ENCODE peak calls at places on chromosomes 3 and 15, in seven cellular contexts. S, R, I, L, T, M and O are unnamed samples. For H3K36me3, the result is how much of the 10 kb centered on the place peaks cover.

GRCh38 chr3:191068946-191069813 is 129.9 kb upstream of the OSTN start:
- DNase-seq in I (no peak), T (peak), S (no peak), M (peak), L (peak), R (no peak), O (no peak)

GRCh38 chr3:132788299-132788698 is 66.1 kb upstream of the NPHP3 start:
- DNase-seq in T (peak), R (no peak), L (no peak), S (peak), I (peak), M (peak), O (no peak)

GRCh38 chr3:63872135-63872924 is 8.7 kb downstream of the ATXN7 start:
- DNase-seq in T (peak), I (no peak), R (no peak), S (peak), L (peak), M (peak), O (no peak)

GRCh38 chr15:40843885-40844542 is at the start of gene SPINT1:
- DNase-seq in S (no peak), R (no peak), T (peak), I (peak), M (peak), L (peak), O (peak)

GRCh38 chr15:52735231-52736089 is 54.7 kb downstream of the ONECUT1 start:
- DNase-seq in M (peak), T (peak), R (peak), S (peak), I (peak), L (peak), O (peak)

GRCh38 chr3:7957024-7957423 is 544.6 kb upstream of the LMCD1 start:
- DNase-seq in M (no peak), I (no peak), T (no peak), L (no peak), S (no peak), R (no peak), O (no peak)

GRCh38 chr3:149415484-149415883 is 38.0 kb upstream of the TM4SF1 start:
- DNase-seq in S (no peak), M (no peak), I (no peak), R (no peak), L (no peak), T (no peak), O (no peak)

GRCh38 chr3:63400259-63400860 is 122.3 kb downstream of the SYNPR start:
- DNase-seq in R (no peak), I (peak), T (peak), L (no peak), S (peak), M (peak), O (no peak)

GRCh38 chr3:133992951-133993595 is 36.7 kb downstream of the SLCO2A1 start:
- DNase-seq in T (no peak), M (no peak), S (peak), L (no peak), R (no peak), I (no peak), O (no peak)

GRCh38 chr15:53434174-53434678 is 325.2 kb downstream of the WDR72 start:
- DNase-seq in R (peak), T (no peak), M (no peak), L (no peak), S (no peak), I (no peak), O (no peak)

GRCh38 chr15:84949043-84949442 is 32.6 kb upstream of the PDE8A start:
- DNase-seq in R (no peak), T (peak), M (no peak), I (no peak), L (no peak), S (peak), O (no peak)

GRCh38 chr15:31732695-31733094 is 297.6 kb upstream of the CHRNA7 start:
- DNase-seq in R (no peak), L (no peak), T (no peak), S (no peak), I (no peak), M (no peak), O (no peak)

GRCh38 chr3:73813291-73813977 is 188.7 kb upstream of the PDZRN3 start:
- DNase-seq in M (no peak), I (peak), L (no peak), R (no peak), S (peak), T (peak), O (no peak)

GRCh38 chr3:8854656-8855055 is 85.2 kb upstream of the OXTR start:
- DNase-seq in L (no peak), I (no peak), T (peak), S (no peak), R (no peak), M (no peak), O (no peak)

GRCh38 chr3:195160257-195160898 is 110.6 kb downstream of the XXYLT1 start:
- DNase-seq in I (peak), R (peak), M (peak), S (peak), L (no peak), T (peak), O (no peak)

GRCh38 chr3:172171396-172172075 is 132.2 kb downstream of the FNDC3B start:
- DNase-seq in I (no peak), M (no peak), L (no peak), S (no peak), T (peak), R (no peak), O (peak)

GRCh38 chr3:111764645-111765091 is 94.4 kb upstream of the PHLDB2 start:
- DNase-seq in S (peak), L (peak), I (peak), M (peak), R (peak), T (peak), O (no peak)

GRCh38 chr3:157133434-157134320 is 26.3 kb downstream of the CCNL1 start:
- DNase-seq in S (no peak), L (no peak), I (no peak), M (no peak), T (no peak), R (no peak), O (no peak)

GRCh38 chr3:48929358-48930035 is 10.9 kb downstream of the ARIH2 start:
- DNase-seq in S (no peak), L (no peak), T (no peak), R (no peak), M (no peak), I (no peak), O (no peak)
- H3K4me2 ChIP-seq in S (no peak), L (no peak), T (no peak), R (no peak), M (no peak), I (no peak), O (no peak)

GRCh38 chr3:44729384-44729910 is at the start of gene ZNF501:
- DNase-seq in I (peak), L (peak), M (no peak), T (peak), R (peak), S (peak), O (peak)

DNA sequence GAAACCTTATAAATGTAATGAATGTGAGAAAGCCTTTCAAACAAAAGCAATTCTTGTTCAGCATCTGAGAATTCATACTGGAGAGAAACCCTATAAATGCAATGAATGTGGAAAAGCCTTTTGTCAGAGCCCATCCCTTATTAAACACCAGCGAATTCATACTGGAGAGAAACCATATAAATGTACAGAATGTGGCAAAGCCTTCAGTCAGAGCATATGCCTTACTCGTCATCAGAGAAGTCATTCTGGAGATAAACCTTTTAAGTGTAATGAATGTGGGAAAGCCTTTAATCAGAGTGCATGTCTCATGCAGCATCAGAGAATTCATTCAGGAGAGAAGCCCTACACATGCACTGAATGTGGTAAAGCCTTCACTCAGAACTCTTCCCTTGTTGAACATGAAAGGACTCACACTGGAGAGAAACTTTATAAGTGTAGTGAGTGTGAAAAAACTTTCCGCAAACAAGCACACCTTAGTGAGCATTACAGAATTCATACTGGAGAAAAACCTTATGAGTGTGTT is 5.3 kb downstream of the ZNF501 start:
- DNase-seq in M (no peak), I (no peak), S (peak), L (no peak), T (no peak), R (no peak), O (no peak)
- H3K36me3 ChIP-seq in M (under half), I (under half), S (under half), L (under half), T (under half), R (under half), O (under half)

GRCh38 chr15:66253296-66253642 is 281 bp downstream of the MEGF11 start:
- DNase-seq in S (no peak), M (no peak), I (no peak), R (no peak), L (no peak), T (no peak), O (no peak)
- TF ChIP-seq EZH2 in S (no peak), M (no peak), I (no peak), R (peak), L (no peak), T (no peak), O (peak)

GRCh38 chr3:179036626-179037300 is 34.8 kb downstream of the ZMAT3 start:
- DNase-seq in M (no peak), L (no peak), I (no peak), S (no peak), T (peak), R (no peak), O (no peak)

GRCh38 chr3:179035232-179035631 is 36.4 kb downstream of the ZMAT3 start:
- DNase-seq in I (no peak), M (no peak), T (no peak), L (no peak), R (no peak), S (no peak), O (no peak)

GRCh38 chr3:179036226-179036625 is 35.4 kb downstream of the ZMAT3 start:
- DNase-seq in I (no peak), T (peak), L (no peak), R (no peak), S (no peak), M (no peak), O (no peak)

GRCh38 chr3:179037361-179037760 is 34.2 kb downstream of the ZMAT3 start:
- DNase-seq in T (peak), M (no peak), R (no peak), L (no peak), S (peak), I (peak), O (no peak)

GRCh38 chr3:179038216-179038898 is 33.3 kb downstream of the ZMAT3 start:
- DNase-seq in M (no peak), L (no peak), T (no peak), I (no peak), S (no peak), R (no peak), O (no peak)
- H3K4me2 ChIP-seq in M (no peak), L (no peak), T (peak), I (no peak), S (no peak), R (peak), O (no peak)

GRCh38 chr3:123120546-123120945 is 53.7 kb downstream of the PDIA5 start:
- DNase-seq in M (no peak), T (no peak), S (no peak), R (no peak), I (no peak), L (no peak), O (no peak)

GRCh38 chr3:123116116-123116515 is 49.3 kb downstream of the PDIA5 start:
- DNase-seq in S (no peak), M (no peak), L (no peak), I (no peak), R (no peak), T (no peak), O (no peak)

GRCh38 chr3:123122525-123123315 is 55.9 kb downstream of the PDIA5 start:
- DNase-seq in M (no peak), I (no peak), S (peak), R (peak), T (peak), L (no peak), O (no peak)

GRCh38 chr3:123119802-123120201 is 53.0 kb downstream of the PDIA5 start:
- DNase-seq in S (no peak), R (no peak), T (no peak), I (no peak), M (no peak), L (no peak), O (no peak)

DNA sequence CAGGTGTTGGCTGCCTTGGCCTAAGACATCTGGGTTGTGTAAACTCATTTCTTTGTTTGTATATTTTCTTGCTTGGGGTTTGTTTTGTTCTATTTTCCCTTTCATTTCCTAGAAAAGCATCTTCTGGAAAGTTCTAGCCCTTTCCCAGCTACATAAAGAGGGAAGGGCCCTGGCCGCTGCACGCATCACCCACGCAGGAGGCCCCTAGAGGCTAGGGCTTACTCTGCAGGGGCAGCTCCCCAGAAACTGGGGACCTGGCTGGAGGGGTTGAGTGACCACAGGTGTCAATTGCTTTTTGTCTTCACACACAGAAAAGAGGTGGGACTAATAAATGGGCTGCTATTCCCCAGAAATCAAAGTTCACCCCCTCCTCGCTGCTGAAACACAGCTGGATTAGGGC is 52.6 kb downstream of the PDIA5 start:
- DNase-seq in L (no peak), M (no peak), S (no peak), R (no peak), I (no peak), T (no peak), O (no peak)
- H3K36me3 ChIP-seq in L (under half), M (under half), S (under half), R (under half), I (under half), T (under half), O (under half)

DNA sequence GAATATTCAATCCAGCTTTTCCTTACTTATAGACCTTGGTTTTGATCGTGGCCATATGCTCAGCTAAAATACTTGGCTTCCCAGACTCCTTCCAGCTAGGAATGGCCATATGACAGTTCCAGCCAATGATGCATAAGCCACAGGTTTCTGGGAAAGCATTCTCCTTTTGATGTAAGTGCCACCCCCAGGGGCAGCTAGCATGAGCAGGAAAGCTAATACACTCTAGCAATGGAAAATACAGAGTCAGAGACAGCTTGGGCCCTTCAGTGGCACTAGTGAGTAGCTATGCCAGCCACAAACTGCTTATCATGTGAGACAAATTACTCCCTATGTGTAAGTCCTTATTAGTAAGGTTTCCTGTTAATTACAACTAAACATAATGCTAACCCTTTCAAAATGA is 26.7 kb downstream of the TBC1D2B start:
- DNase-seq in I (no peak), T (peak), R (no peak), L (no peak), M (no peak), S (no peak), O (no peak)
- TF ChIP-seq EZH2 in I (no peak), T (no peak), R (no peak), L (no peak), M (no peak), S (no peak), O (no peak)

DNA sequence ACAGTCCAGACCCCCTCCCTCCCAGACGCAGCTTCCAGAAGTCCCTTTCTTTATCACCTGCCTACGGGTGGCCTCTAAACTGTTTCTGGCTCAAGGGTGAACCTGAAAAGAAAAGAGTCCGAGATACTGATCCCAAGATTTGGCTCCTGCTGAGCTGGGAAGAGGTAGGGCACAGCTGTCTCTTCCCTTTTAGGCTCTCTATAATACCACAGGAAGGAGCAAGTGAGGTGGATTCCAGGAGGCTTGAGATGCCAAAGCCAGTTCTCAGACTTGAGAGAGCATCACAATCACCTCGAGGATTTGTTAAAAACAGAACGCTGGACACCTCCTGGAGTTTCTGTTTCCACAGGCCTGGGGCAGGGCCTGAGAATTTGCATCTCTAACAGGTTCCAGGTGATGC is 12.3 kb downstream of the ST8SIA2 start:
- DNase-seq in L (no peak), T (no peak), M (no peak), R (no peak), I (no peak), S (no peak), O (peak)
- H3K4me2 ChIP-seq in L (no peak), T (no peak), M (no peak), R (no peak), I (no peak), S (no peak), O (no peak)

GRCh38 chr15:60353245-60353940 is 44.4 kb downstream of the ANXA2 start:
- DNase-seq in S (no peak), M (peak), T (peak), L (no peak), I (no peak), R (no peak), O (no peak)

GRCh38 chr15:60355148-60355857 is 42.5 kb downstream of the ANXA2 start:
- DNase-seq in I (no peak), S (no peak), M (no peak), L (no peak), R (no peak), T (no peak), O (no peak)

GRCh38 chr15:60352525-60352924 is 45.3 kb downstream of the ANXA2 start:
- DNase-seq in S (no peak), R (no peak), L (no peak), I (no peak), T (peak), M (no peak), O (no peak)

GRCh38 chr15:60358935-60359672 is 38.7 kb downstream of the ANXA2 start:
- DNase-seq in S (peak), T (peak), L (no peak), M (no peak), I (no peak), R (no peak), O (no peak)

DNA sequence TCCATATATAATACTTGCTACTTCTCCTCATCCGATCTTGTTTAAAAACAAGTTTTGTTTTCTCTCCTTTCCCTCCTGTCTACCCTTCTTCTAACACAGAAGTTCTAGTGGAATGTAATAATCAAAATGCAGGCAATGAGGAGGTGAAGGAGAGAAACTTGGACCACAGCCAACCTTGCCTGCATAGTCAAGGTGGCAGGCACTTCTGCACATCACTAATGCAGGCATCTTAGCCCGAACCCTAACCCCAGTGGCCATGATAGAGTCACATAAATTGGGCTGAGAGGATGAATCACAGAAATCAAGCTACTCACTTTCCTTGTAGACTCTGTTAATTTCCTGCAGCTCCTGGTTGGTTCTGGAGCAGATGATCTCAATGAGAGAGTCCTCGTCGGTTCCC is 41.0 kb downstream of the ANXA2 start:
- DNase-seq in I (no peak), L (no peak), R (no peak), T (peak), M (no peak), S (no peak), O (no peak)
- H3K36me3 ChIP-seq in I (under half), L (under half), R (under half), T (half or more), M (half or more), S (under half), O (under half)

GRCh38 chr15:26866298-26867198 is at the start of gene GABRA5:
- DNase-seq in L (no peak), R (no peak), M (peak), T (peak), I (peak), S (no peak), O (peak)

GRCh38 chr15:26867199-26868007 is 541 bp downstream of the GABRA5 start:
- DNase-seq in S (no peak), T (peak), L (no peak), M (no peak), R (no peak), I (no peak), O (peak)

GRCh38 chr15:26869628-26870027 is 2.8 kb downstream of the GABRA5 start:
- DNase-seq in I (no peak), S (no peak), T (no peak), M (no peak), L (no peak), R (no peak), O (no peak)

GRCh38 chr15:26870346-26870745 is 3.5 kb downstream of the GABRA5 start:
- DNase-seq in S (no peak), M (no peak), I (no peak), R (no peak), T (no peak), L (no peak), O (no peak)

GRCh38 chr15:26868029-26868685 is 1.3 kb downstream of the GABRA5 start:
- DNase-seq in L (no peak), R (no peak), I (no peak), S (no peak), M (no peak), T (no peak), O (no peak)
- TF ChIP-seq EZH2 in L (no peak), R (no peak), I (peak), S (no peak), M (no peak), T (no peak), O (peak)